ENCODE peak calls at places on chromosomes 4 and X, in five cellular contexts. Y is mucosa of descending colon, Q is ascending aorta, W is GM13977, D is fibroblast of pulmonary artery. P is an unnamed sample.

GRCh38 chr4:124191329-124191728 is 521.2 kb downstream of the ANKRD50 start:
- DNase-seq in D (no peak), Q (no peak), W (no peak), Y (no peak), P (no peak)

GRCh38 chr4:189463734-189464133 is 476.9 kb upstream of the FRG1 start:
- DNase-seq in D (no peak), W (no peak), Q (no peak), Y (no peak), P (no peak)

GRCh38 chr4:3725936-3726895 is 40.0 kb upstream of the ADRA2C start:
- DNase-seq in Q (no peak), D (no peak), W (no peak), Y (no peak), P (no peak)

GRCh38 chrX:137052641-137053235 is 18.9 kb upstream of the GPR101 start:
- DNase-seq in D (no peak), Q (no peak), Y (no peak), W (no peak), P (peak)

GRCh38 chr4:45475490-45475889 is 648.4 kb downstream of the GABRG1 start:
- DNase-seq in Q (no peak), D (no peak), Y (no peak), W (no peak), P (no peak)

GRCh38 chrX:56026816-56027215 is 205.3 kb upstream of the KLF8 start:
- DNase-seq in W (no peak), D (no peak), Y (no peak), Q (no peak), P (no peak)

GRCh38 chr4:7817877-7818675 is 121.6 kb downstream of the AFAP1 start:
- DNase-seq in W (no peak), Y (no peak), Q (no peak), D (peak), P (no peak)

GRCh38 chrX:32153586-32153985 is 1057.8 kb downstream of the DMD start:
- DNase-seq in Y (no peak), D (no peak), W (no peak), Q (no peak), P (no peak)

GRCh38 chr4:171342646-171343045 is 470.6 kb upstream of the GALNTL6 start:
- DNase-seq in W (no peak), Y (no peak), Q (no peak), D (no peak), P (no peak)

GRCh38 chrX:41377624-41378023 is 43.7 kb downstream of the DDX3X start:
- DNase-seq in W (peak), D (no peak), Q (no peak), Y (no peak), P (no peak)

GRCh38 chrX:18354369-18355329 is at the start of gene SCML2:
- DNase-seq in Q (no peak), Y (peak), W (peak), D (peak), P (no peak)

GRCh38 chrX:68504237-68504636 is 5.4 kb downstream of the YIPF6 start:
- DNase-seq in W (no peak), Y (no peak), Q (no peak), D (peak), P (no peak)

DNA sequence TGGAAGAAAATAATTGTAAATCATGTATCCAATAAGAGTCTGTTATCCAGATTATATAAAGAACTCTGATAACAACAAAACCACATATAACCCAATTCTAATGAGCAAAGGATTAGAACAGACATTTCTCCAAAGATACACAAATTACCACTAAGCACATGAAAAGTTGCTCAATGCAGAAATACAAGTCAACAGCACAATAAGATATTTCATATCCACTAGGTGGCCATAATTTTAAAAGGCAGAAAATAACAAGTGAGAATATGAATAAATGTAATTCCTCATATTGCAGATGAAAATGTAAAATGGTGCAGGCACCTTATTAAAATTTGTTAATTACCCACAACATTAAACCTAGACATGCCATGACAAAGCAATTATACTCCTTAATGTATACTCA is 73.9 kb upstream of the ZCCHC13 start:
- DNase-seq in D (no peak), W (no peak), Y (no peak), Q (no peak), P (no peak)
- TF ChIP-seq CTCF in D (peak), W (no peak), Y (no peak), Q (no peak), P (no peak)

GRCh38 chrX:53356186-53356585 is 66.3 kb downstream of the SMC1A start:
- DNase-seq in W (no peak), Q (no peak), Y (no peak), D (peak), P (no peak)
- TF ChIP-seq CTCF in W (no peak), Q (no peak), Y (no peak), D (no peak), P (no peak)

GRCh38 chr4:108166441-108167315 is 2.1 kb downstream of the LEF1 start:
- DNase-seq in Q (no peak), W (peak), D (no peak), Y (peak), P (no peak)
- TF ChIP-seq CTCF in Q (no peak), W (peak), D (no peak), Y (no peak), P (no peak)

GRCh38 chr4:82555279-82555678 is 6.5 kb downstream of the TMEM150C start:
- DNase-seq in W (no peak), D (peak), Y (no peak), Q (no peak), P (no peak)
- TF ChIP-seq CTCF in W (no peak), D (peak), Y (no peak), Q (no peak), P (no peak)

DNA sequence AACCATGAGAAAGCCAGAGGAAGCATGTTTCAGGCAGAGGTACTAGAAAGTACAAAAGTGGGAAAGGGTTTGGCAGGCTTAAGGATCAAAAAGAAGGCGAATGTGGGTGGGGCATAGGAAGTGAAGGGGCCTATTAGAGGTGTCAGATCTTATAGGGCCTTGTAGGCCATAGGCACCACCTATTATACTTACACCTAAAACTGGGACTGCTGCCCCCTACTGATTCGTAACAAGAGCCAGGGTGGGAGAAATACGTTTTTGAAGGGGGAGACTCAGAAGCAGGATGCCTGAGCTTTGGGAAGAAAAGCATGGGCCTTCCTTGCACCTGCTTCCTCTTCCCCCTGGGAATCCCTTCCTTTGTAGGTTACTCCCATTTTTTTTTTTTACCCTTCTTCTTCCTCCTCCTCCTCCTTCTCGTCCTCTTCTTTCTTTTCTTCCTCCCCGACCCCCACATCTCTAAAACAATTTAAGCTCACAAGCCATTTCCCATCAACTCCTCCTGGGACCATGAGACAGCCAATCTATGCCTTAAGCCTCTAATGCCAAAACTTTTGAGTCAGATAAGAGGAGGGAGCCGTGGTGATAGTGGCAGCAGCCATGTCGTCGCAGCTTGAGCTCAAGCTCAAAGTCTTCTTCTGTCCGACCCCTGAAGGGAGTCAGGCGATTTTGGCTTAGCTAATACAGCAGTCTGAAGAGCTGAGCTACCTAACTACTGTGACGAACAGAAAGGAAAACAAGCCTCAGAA is 40.8 kb upstream of the GPC3 start:
- DNase-seq in W (no peak), D (no peak), Q (no peak), Y (no peak), P (no peak)
- TF ChIP-seq CTCF in W (no peak), D (no peak), Q (no peak), Y (no peak), P (no peak)

GRCh38 chr4:183738961-183739360 is 79.9 kb downstream of the TRAPPC11 start:
- DNase-seq in D (no peak), Q (no peak), W (no peak), Y (no peak), P (no peak)
- TF ChIP-seq CTCF in D (no peak), Q (no peak), W (no peak), Y (no peak), P (no peak)

DNA sequence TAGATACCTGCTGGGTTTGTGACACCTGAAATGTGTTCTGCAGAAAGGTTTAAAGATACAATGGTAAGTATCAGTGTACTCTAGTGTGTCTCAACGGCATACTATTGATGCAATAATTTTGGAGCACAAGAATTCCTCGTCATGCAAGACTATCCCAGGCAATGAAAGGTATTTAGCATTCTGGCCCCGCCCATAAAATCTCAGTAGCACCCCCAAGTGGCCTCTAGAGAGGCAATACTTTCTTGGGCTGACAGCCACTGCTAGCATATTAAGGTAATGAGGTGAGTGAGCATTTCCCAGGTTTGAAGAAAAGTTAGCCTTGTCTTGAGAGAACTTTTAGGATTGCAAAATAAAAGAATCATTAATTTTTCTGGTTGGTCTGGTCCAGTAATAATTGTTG is 24.0 kb downstream of the TAB3 start:
- DNase-seq in Q (no peak), W (no peak), D (peak), Y (no peak), P (no peak)
- TF ChIP-seq CTCF in Q (no peak), W (peak), D (no peak), Y (no peak), P (no peak)

DNA sequence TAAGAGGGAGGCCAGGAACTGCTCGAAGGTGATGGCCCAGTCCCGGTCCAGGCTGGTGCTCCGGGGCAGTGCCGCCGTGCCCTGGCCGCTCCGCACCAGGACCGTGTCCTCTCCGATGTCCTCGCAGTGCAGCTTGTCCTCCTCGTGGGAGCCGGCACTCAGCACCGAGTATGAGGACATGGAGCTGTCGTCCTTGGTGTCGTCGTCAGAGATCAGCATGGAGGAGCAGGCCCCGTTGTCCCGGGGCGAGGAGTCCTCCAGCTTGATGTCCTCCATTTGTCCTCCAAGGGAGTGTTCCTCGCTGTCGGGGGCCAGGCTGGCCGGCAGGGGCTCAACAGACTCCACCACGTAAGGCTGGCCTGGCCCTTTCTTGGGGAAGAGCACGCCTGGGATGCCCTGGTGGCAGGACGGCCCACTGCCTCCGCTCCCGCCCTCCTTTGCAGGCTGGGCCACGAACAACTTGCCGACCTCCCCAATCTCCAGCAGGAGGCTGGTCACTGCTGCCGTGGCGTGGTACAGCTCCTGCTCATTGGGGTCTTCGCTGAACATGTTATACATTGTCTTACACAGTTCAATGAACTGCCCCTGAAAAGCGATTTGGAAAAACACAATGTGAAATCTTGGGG is 53.7 kb upstream of the UCP1 start:
- DNase-seq in D (no peak), W (no peak), Q (no peak), Y (no peak), P (no peak)
- TF ChIP-seq CTCF in D (no peak), W (no peak), Q (no peak), Y (no peak), P (no peak)

DNA sequence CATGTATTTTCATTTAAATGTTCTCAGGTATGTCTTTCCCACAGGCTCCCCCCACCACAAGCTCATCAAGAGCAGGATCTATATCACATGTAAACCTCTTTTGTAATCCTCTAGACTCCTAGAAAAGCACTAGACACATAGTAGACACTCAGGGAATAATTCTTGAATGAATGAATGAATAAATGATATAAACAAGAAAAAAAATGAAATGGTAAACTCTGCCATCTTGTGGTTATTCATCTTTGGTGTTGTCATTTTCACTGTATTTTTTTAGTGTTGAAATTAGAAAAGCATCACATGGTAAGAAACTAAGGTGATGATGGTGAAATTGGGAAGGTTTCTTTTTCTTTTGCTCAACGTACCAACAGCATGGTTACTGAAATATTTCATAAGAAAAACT is 34.2 kb upstream of the C1GALT1C1 start:
- DNase-seq in Y (no peak), Q (no peak), W (no peak), D (peak), P (no peak)
- TF ChIP-seq CTCF in Y (no peak), Q (peak), W (peak), D (peak), P (no peak)

DNA sequence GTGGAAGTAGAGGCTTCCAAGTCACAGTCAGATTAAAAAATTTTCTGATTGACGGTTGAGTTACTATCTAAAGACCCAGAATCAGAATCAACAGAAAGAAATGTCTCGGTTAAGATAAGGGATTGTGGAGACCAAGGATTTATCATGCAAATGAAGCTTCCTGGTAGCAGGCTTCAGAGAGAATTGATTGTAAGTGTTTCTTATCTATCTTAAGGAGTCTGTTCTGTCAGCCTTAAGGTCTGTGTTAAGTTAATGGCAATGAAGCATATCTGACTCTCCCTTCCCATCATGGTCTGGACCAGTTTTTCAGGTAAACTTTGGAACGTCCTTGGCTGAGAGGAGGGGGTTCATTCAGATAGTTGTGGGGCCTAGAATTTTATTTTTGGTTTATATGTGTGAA is 780.2 kb downstream of the FAM133A start:
- DNase-seq in Y (no peak), W (no peak), D (no peak), Q (no peak), P (no peak)
- TF ChIP-seq CTCF in Y (no peak), W (no peak), D (no peak), Q (no peak), P (no peak)

P was measured in lower leg skin.